ENCODE peak calls at places on chromosomes 5 and 9, in ten cellular contexts. W, M, H, D, N, J, Y, T, S and B are unnamed samples. For H3K4me1, the result is how much of the 10 kb centered on the place peaks cover.

GRCh38 chr9:79000218-79001002 is 571.4 kb upstream of the TLE4 start:
- DNase-seq in W (no peak), M (no peak), H (no peak), D (no peak), N (no peak), J (no peak), Y (no peak), T (no peak), S (no peak), B (no peak)

GRCh38 chr9:128644452-128644851 is 12.2 kb downstream of the DYNC2I2 start:
- DNase-seq in W (no peak), M (no peak), H (no peak), D (no peak), N (no peak), J (no peak), Y (no peak), T (no peak), S (no peak), B (no peak)

GRCh38 chr5:10935536-10935935 is 174.5 kb upstream of the DAP start:
- DNase-seq in W (no peak), M (no peak), H (no peak), D (no peak), N (no peak), J (peak), Y (no peak), T (no peak), S (no peak), B (no peak)

GRCh38 chr5:141841781-141842180 is 36.4 kb downstream of the PCDH1 start:
- DNase-seq in W (no peak), M (peak), H (no peak), D (no peak), N (peak), J (no peak), Y (peak), T (no peak), S (no peak), B (no peak)

GRCh38 chr5:119411935-119412623 is 40.2 kb upstream of the HSD17B4 start:
- DNase-seq in W (peak), M (peak), H (peak), D (peak), N (no peak), J (peak), Y (peak), T (peak), S (peak), B (peak)

GRCh38 chr9:132990781-132991180 is 12.3 kb downstream of the GFI1B start:
- DNase-seq in W (no peak), M (no peak), H (no peak), D (no peak), N (peak), J (no peak), Y (no peak), T (no peak), S (no peak), B (no peak)

GRCh38 chr9:14320272-14321245 is 6.6 kb upstream of the NFIB start:
- DNase-seq in W (no peak), M (no peak), H (no peak), D (peak), N (no peak), J (no peak), Y (peak), T (peak), S (no peak), B (peak)

GRCh38 chr5:59103303-59103702 is 520.4 kb downstream of the RAB3C start:
- DNase-seq in W (no peak), M (no peak), H (no peak), D (no peak), N (no peak), J (no peak), Y (no peak), T (no peak), S (no peak), B (no peak)

GRCh38 chr9:129320575-129321311 is 142.7 kb upstream of the IER5L start:
- DNase-seq in W (peak), M (peak), H (peak), D (peak), N (peak), J (peak), Y (no peak), T (peak), S (peak), B (peak)

GRCh38 chr9:34256987-34257585 is 72.0 kb downstream of the KIF24 start:
- DNase-seq in W (no peak), M (no peak), H (no peak), D (peak), N (no peak), J (no peak), Y (no peak), T (no peak), S (no peak), B (peak)

GRCh38 chr5:79074641-79075040 is 5.1 kb downstream of the BHMT2 start:
- DNase-seq in W (peak), M (no peak), H (no peak), D (no peak), N (no peak), J (no peak), Y (no peak), T (peak), S (no peak), B (no peak)

GRCh38 chr9:86669442-86669841 is 277.9 kb downstream of the GAS1 start:
- DNase-seq in W (no peak), M (no peak), H (no peak), D (no peak), N (no peak), J (no peak), Y (no peak), T (no peak), S (no peak), B (no peak)

GRCh38 chr9:21761309-21761901 is 41.0 kb upstream of the MTAP start:
- DNase-seq in W (no peak), M (no peak), H (no peak), D (no peak), N (no peak), J (no peak), Y (no peak), T (no peak), S (no peak), B (no peak)

GRCh38 chr5:124661317-124662141 is 84.9 kb downstream of the ZNF608 start:
- DNase-seq in W (peak), M (no peak), H (no peak), D (no peak), N (no peak), J (no peak), Y (peak), T (peak), S (no peak), B (no peak)

GRCh38 chr9:135060461-135061116 is 26.9 kb upstream of the OLFM1 start:
- DNase-seq in W (no peak), M (peak), H (no peak), D (no peak), N (peak), J (no peak), Y (no peak), T (no peak), S (peak), B (no peak)

GRCh38 chr5:115542651-115543364 is 1.8 kb downstream of the FEM1C start:
- DNase-seq in W (no peak), M (no peak), H (no peak), D (no peak), N (no peak), J (no peak), Y (no peak), T (no peak), S (no peak), B (no peak)

GRCh38 chr9:4315582-4316215 is 15.8 kb upstream of the GLIS3 start:
- DNase-seq in W (peak), M (peak), H (peak), D (peak), N (peak), J (peak), Y (peak), T (peak), S (peak), B (peak)

GRCh38 chr5:16727937-16728336 is 111.1 kb upstream of the RETREG1 start:
- DNase-seq in W (no peak), M (no peak), H (no peak), D (no peak), N (peak), J (peak), Y (peak), T (no peak), S (peak), B (no peak)

DNA sequence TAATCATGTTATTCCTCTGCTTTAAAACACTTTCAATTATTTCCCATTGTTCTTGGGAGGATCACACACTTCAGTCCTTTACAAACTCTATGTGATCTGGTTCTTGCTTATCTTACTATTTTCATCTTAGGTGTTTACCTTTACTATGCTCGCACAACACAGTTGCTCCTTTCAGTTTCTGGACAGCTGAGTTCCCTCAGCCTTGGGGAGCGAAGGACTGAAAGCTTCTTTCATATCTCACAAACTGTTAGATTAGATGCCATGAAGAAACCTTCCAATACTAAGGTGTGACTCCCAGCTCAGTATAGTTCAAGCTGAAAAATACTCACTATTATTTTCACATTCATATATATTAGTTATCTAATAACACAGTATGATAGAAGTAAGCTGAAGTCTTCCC is 117.9 kb downstream of the CDC42SE2 start:
- DNase-seq in W (no peak), M (no peak), H (no peak), D (no peak), N (no peak), J (no peak), Y (no peak), T (no peak), S (no peak), B (no peak)
- H3K4me1 ChIP-seq in W (half or more), M (under half), H (under half), D (under half), N (under half), J (under half), Y (under half), T (under half), S (under half), B (half or more)

DNA sequence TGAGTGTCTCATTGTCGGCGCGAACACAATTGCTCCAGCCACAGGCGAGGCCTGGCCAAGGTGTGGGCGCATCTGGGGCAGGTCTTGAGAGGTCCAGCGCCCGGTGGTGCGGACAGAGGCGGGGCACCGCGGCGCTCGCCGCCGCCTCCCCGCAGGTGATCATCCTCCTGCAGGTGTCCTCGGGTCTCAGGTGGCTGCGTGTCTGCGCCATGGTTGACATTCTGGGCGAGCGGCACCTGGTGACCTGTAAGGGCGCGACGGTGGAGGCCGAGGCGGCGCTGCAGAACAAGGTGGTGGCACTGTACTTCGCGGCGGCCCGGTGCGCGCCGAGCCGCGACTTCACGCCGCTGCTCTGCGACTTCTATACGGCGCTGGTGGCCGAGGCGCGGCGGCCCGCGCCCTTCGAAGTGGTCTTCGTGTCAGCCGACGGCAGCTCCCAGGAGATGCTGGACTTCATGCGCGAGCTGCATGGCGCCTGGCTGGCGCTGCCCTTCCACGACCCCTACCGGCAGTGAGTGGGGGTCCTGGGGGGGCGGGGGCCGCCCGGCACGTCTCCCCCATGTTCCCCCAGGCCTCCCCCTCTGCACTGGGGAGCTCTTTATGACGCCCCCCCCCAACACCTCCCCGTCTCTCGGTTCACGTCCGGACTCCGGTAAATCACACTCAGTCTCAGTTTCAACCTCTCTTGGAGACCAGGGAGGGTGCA is 401 bp downstream of the NXNL2 start:
- DNase-seq in W (no peak), M (peak), H (peak), D (no peak), N (peak), J (no peak), Y (peak), T (no peak), S (no peak), B (no peak)
- H3K4me3 ChIP-seq in W (no peak), M (peak), H (peak), D (peak), N (peak), J (no peak), Y (peak), T (peak), S (peak), B (peak)

GRCh38 chr5:178113141-178113787 is at the start of gene N4BP3:
- DNase-seq in W (no peak), M (peak), H (no peak), D (no peak), N (peak), J (peak), Y (peak), T (peak), S (no peak), B (no peak)
- H3K4me1 ChIP-seq in W (under half), M (under half), H (under half), D (under half), N (under half), J (under half), Y (under half), T (under half), S (under half), B (under half)

GRCh38 chr5:133487093-133487492 is 125.2 kb downstream of the FSTL4 start:
- DNase-seq in W (no peak), M (no peak), H (no peak), D (no peak), N (no peak), J (no peak), Y (no peak), T (no peak), S (no peak), B (no peak)

GRCh38 chr5:133485468-133485867 is 126.9 kb downstream of the FSTL4 start:
- DNase-seq in W (no peak), M (peak), H (no peak), D (no peak), N (no peak), J (no peak), Y (no peak), T (no peak), S (no peak), B (no peak)

DNA sequence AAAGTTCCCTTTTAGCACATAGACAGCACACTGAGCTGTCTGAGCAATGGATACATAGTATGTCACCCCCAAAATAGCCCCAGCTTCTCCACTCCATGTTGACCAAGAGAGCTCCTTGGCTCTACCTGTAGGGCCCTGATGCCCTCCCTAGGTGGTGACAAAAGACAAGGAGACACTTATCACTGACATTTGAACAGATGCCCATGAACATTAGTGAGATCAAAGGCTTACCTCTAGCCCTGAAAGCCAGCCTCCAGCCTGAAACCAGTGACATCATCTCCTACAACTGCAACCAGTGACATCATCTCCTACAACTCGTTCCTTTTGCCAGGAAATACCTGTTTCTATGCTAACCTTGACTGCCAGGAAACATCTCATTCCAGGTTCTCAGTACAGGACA is 122.7 kb downstream of the FSTL4 start:
- DNase-seq in W (peak), M (no peak), H (no peak), D (no peak), N (no peak), J (no peak), Y (no peak), T (no peak), S (no peak), B (no peak)
- H3K4me3 ChIP-seq in W (no peak), M (no peak), H (no peak), D (no peak), N (no peak), J (no peak), Y (no peak), T (no peak), S (no peak), B (no peak)

GRCh38 chr9:77954018-77954417 is 77.6 kb downstream of the GNAQ start:
- DNase-seq in W (no peak), M (no peak), H (no peak), D (no peak), N (no peak), J (no peak), Y (no peak), T (peak), S (no peak), B (no peak)

GRCh38 chr9:77954619-77955018 is 77.0 kb downstream of the GNAQ start:
- DNase-seq in W (no peak), M (no peak), H (no peak), D (no peak), N (no peak), J (no peak), Y (no peak), T (no peak), S (no peak), B (no peak)

GRCh38 chr9:77953590-77953989 is 78.0 kb downstream of the GNAQ start:
- DNase-seq in W (no peak), M (no peak), H (no peak), D (no peak), N (no peak), J (no peak), Y (no peak), T (no peak), S (no peak), B (no peak)

GRCh38 chr9:77952641-77953341 is 78.8 kb downstream of the GNAQ start:
- DNase-seq in W (no peak), M (no peak), H (no peak), D (no peak), N (no peak), J (no peak), Y (no peak), T (peak), S (no peak), B (no peak)

DNA sequence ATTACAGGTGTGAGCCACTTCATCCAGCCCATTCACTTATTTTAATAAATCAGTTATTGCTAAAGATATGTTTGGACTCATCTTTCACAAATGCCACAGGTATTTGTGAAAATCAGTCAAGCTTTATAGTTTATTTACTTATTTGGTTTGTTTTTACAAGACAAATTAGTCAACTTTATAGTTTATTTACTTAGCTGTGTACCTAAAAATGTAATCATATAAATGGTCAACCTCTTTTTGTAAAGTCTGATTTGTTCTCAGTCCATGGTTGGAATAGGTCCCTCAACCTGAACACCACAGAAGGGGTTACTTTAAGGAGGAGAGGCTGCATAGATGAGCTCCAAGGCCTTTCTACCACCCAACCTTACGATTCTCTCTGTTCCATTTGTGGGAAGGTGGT is 80.2 kb downstream of the GNAQ start:
- DNase-seq in W (no peak), M (no peak), H (no peak), D (no peak), N (no peak), J (no peak), Y (no peak), T (no peak), S (no peak), B (no peak)
- H3K4me1 ChIP-seq in W (under half), M (half or more), H (under half), D (under half), N (under half), J (under half), Y (under half), T (under half), S (under half), B (half or more)

GRCh38 chr9:124285903-124286291 is 28.1 kb downstream of the NEK6 start:
- DNase-seq in W (no peak), M (peak), H (peak), D (peak), N (peak), J (peak), Y (peak), T (peak), S (peak), B (peak)
- H3K4me3 ChIP-seq in W (no peak), M (peak), H (no peak), D (no peak), N (no peak), J (no peak), Y (no peak), T (no peak), S (no peak), B (no peak)

DNA sequence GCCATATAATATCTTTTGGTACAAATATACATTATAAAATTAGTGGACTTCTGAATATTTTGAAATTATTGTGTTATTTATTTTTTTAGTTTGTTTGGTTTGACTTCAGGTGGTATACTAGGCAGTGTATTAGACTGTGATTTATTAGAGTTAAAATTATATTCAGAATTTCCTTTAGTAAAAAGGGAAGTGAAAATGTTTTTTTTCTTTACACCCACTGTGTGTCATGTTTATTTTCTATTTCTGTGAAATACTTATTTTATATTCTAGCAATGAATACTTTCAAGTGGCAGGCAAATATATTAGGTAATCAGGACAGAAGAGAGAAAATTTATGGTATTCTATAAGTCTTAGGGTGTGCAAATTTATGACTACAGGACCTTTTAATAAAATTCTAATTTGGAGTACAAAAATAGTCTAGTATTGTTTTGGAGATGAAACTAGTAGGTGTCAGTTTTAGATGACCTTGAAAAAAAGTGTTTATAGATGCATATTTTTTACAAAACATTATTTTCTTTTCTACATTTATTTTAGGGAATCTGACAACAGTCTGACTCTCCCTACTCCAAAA is 8.8 kb downstream of the CSNK1G3 start:
- DNase-seq in W (no peak), M (no peak), H (no peak), D (no peak), N (no peak), J (no peak), Y (no peak), T (no peak), S (no peak), B (no peak)
- H3K4me1 ChIP-seq in W (under half), M (under half), H (under half), D (under half), N (under half), J (under half), Y (under half), T (under half), S (under half), B (half or more)